ENCODE peak calls at places on chromosomes 12 and 14, in six cellular contexts. One of them, this sample, is unnamed.

GRCh38 chr12:65937181-65937641 is 112.9 kb downstream of the HMGA2 start:
- DNase-seq in ovary: no peak
- DNase-seq in fibroblast of lung: peak; percentile 38
- DNase-seq in fibroblast of pulmonary artery: peak; percentile 52
- DNase-seq in CD8-positive, alpha-beta T cell: no peak
- DNase-seq in astrocyte of the cerebellum: peak; percentile 36
- DNase-seq in this sample: no peak

GRCh38 chr14:97413991-97414717 is 617.0 kb downstream of the VRK1 start:
- DNase-seq in ovary: no peak
- DNase-seq in fibroblast of lung: no peak
- DNase-seq in fibroblast of pulmonary artery: no peak
- DNase-seq in CD8-positive, alpha-beta T cell: no peak
- DNase-seq in astrocyte of the cerebellum: no peak
- DNase-seq in this sample: no peak

GRCh38 chr12:107242189-107242588 is 148.8 kb upstream of the CRY1 start:
- DNase-seq in ovary: no peak
- DNase-seq in fibroblast of lung: peak; percentile 22
- DNase-seq in fibroblast of pulmonary artery: no peak
- DNase-seq in CD8-positive, alpha-beta T cell: no peak
- DNase-seq in astrocyte of the cerebellum: no peak
- DNase-seq in this sample: no peak

GRCh38 chr14:105330491-105330895 is 15.9 kb downstream of the PACS2 start:
- DNase-seq in ovary: no peak
- DNase-seq in fibroblast of lung: peak; percentile 70
- DNase-seq in fibroblast of pulmonary artery: peak; percentile 69
- DNase-seq in CD8-positive, alpha-beta T cell: no peak
- DNase-seq in astrocyte of the cerebellum: no peak
- DNase-seq in this sample: peak; percentile 60

GRCh38 chr14:76769636-76770292 is 8.5 kb downstream of the VASH1 start:
- DNase-seq in ovary: no peak
- DNase-seq in fibroblast of lung: no peak
- DNase-seq in fibroblast of pulmonary artery: no peak
- DNase-seq in CD8-positive, alpha-beta T cell: peak; percentile 37
- DNase-seq in astrocyte of the cerebellum: no peak
- DNase-seq in this sample: no peak

GRCh38 chr12:68530965-68531364 is 79.7 kb upstream of the RAP1B start:
- DNase-seq in ovary: no peak
- DNase-seq in fibroblast of lung: peak; percentile 88
- DNase-seq in fibroblast of pulmonary artery: peak; percentile 82
- DNase-seq in CD8-positive, alpha-beta T cell: no peak
- DNase-seq in astrocyte of the cerebellum: peak; percentile 81
- DNase-seq in this sample: peak; percentile 76

GRCh38 chr12:25655702-25656101 is 102.6 kb upstream of the LMNTD1 start:
- DNase-seq in ovary: no peak
- DNase-seq in fibroblast of lung: no peak
- DNase-seq in fibroblast of pulmonary artery: no peak
- DNase-seq in CD8-positive, alpha-beta T cell: no peak
- DNase-seq in astrocyte of the cerebellum: no peak
- DNase-seq in this sample: no peak

GRCh38 chr12:46267618-46268348 is 1.1 kb downstream of the SLC38A1 start:
- DNase-seq in ovary: peak; percentile 42
- DNase-seq in fibroblast of lung: peak; percentile 34
- DNase-seq in fibroblast of pulmonary artery: peak; percentile 29
- DNase-seq in CD8-positive, alpha-beta T cell: peak; percentile 68
- DNase-seq in astrocyte of the cerebellum: no peak
- DNase-seq in this sample: peak; percentile 56

GRCh38 chr12:103956515-103957027 is 9.1 kb upstream of the TDG start:
- DNase-seq in ovary: no peak
- DNase-seq in fibroblast of lung: no peak
- DNase-seq in fibroblast of pulmonary artery: no peak
- DNase-seq in CD8-positive, alpha-beta T cell: no peak
- DNase-seq in astrocyte of the cerebellum: no peak
- DNase-seq in this sample: no peak

GRCh38 chr14:77158175-77158908 is 16.8 kb upstream of the ZDHHC22 start:
- DNase-seq in ovary: no peak
- DNase-seq in fibroblast of lung: peak; percentile 76
- DNase-seq in fibroblast of pulmonary artery: peak; percentile 70
- DNase-seq in CD8-positive, alpha-beta T cell: no peak
- DNase-seq in astrocyte of the cerebellum: no peak
- DNase-seq in this sample: peak; percentile 71

GRCh38 chr14:44180975-44181374 is 326.1 kb downstream of the FSCB start:
- DNase-seq in ovary: no peak
- DNase-seq in fibroblast of lung: no peak
- DNase-seq in fibroblast of pulmonary artery: no peak
- DNase-seq in CD8-positive, alpha-beta T cell: no peak
- DNase-seq in astrocyte of the cerebellum: no peak
- DNase-seq in this sample: no peak

GRCh38 chr12:44287545-44287944 is 451.7 kb downstream of the TMEM117 start:
- DNase-seq in ovary: no peak
- DNase-seq in fibroblast of lung: peak; percentile 44
- DNase-seq in fibroblast of pulmonary artery: peak; percentile 11
- DNase-seq in CD8-positive, alpha-beta T cell: no peak
- DNase-seq in astrocyte of the cerebellum: no peak
- DNase-seq in this sample: no peak

GRCh38 chr12:45907955-45908354 is 82.4 kb downstream of the SCAF11 start:
- DNase-seq in ovary: no peak
- DNase-seq in fibroblast of lung: no peak
- DNase-seq in fibroblast of pulmonary artery: no peak
- DNase-seq in CD8-positive, alpha-beta T cell: no peak
- DNase-seq in astrocyte of the cerebellum: no peak
- DNase-seq in this sample: no peak

GRCh38 chr12:101670007-101670671 is 27.3 kb upstream of the CHPT1 start:
- DNase-seq in ovary: no peak
- DNase-seq in fibroblast of lung: peak; percentile 27
- DNase-seq in fibroblast of pulmonary artery: peak; percentile 69
- DNase-seq in CD8-positive, alpha-beta T cell: no peak
- DNase-seq in astrocyte of the cerebellum: peak; percentile 5
- DNase-seq in this sample: peak; percentile 66

GRCh38 chr12:27424631-27425230 is 21.8 kb upstream of the SMCO2 start:
- DNase-seq in ovary: peak; percentile 23
- DNase-seq in fibroblast of lung: peak; percentile 65
- DNase-seq in fibroblast of pulmonary artery: peak; percentile 86
- DNase-seq in CD8-positive, alpha-beta T cell: no peak
- DNase-seq in astrocyte of the cerebellum: peak; percentile 57
- DNase-seq in this sample: peak; percentile 90

GRCh38 chr12:130873825-130874224 is 2.0 kb downstream of the RAN start:
- DNase-seq in ovary: no peak
- DNase-seq in fibroblast of lung: no peak
- DNase-seq in fibroblast of pulmonary artery: no peak
- DNase-seq in CD8-positive, alpha-beta T cell: no peak
- DNase-seq in astrocyte of the cerebellum: no peak
- DNase-seq in this sample: no peak

GRCh38 chr14:89351364-89351957 is 65.6 kb downstream of the FOXN3 start:
- DNase-seq in ovary: peak; percentile 74
- DNase-seq in fibroblast of lung: peak; percentile 47
- DNase-seq in fibroblast of pulmonary artery: peak; percentile 55
- DNase-seq in CD8-positive, alpha-beta T cell: peak; percentile 58
- DNase-seq in astrocyte of the cerebellum: no peak
- DNase-seq in this sample: peak; percentile 50

GRCh38 chr12:52441320-52441911 is 7.2 kb upstream of the KRT75 start:
- DNase-seq in ovary: no peak
- DNase-seq in fibroblast of lung: peak; percentile 87
- DNase-seq in fibroblast of pulmonary artery: peak; percentile 76
- DNase-seq in CD8-positive, alpha-beta T cell: no peak
- DNase-seq in astrocyte of the cerebellum: no peak
- DNase-seq in this sample: peak; percentile 82

GRCh38 chr12:103771466-103771865 is 69.6 kb downstream of the NT5DC3 start:
- DNase-seq in ovary: peak; percentile 29
- DNase-seq in fibroblast of lung: peak; percentile 32
- DNase-seq in fibroblast of pulmonary artery: peak; percentile 66
- DNase-seq in CD8-positive, alpha-beta T cell: no peak
- DNase-seq in astrocyte of the cerebellum: peak; percentile 31
- DNase-seq in this sample: peak; percentile 65

GRCh38 chr12:40032433-40033259 is 73.2 kb downstream of the SLC2A13 start:
- DNase-seq in ovary: no peak
- DNase-seq in fibroblast of lung: no peak
- DNase-seq in fibroblast of pulmonary artery: no peak
- DNase-seq in CD8-positive, alpha-beta T cell: no peak
- DNase-seq in astrocyte of the cerebellum: no peak
- DNase-seq in this sample: peak; percentile 6

GRCh38 chr14:101965145-101965531 is 765 bp downstream of the DYNC1H1 start:
- DNase-seq in ovary: peak; percentile 69
- DNase-seq in fibroblast of lung: peak; percentile 55
- DNase-seq in fibroblast of pulmonary artery: peak; percentile 61
- DNase-seq in CD8-positive, alpha-beta T cell: peak; percentile 73
- DNase-seq in astrocyte of the cerebellum: peak; percentile 23
- DNase-seq in this sample: peak; percentile 58

GRCh38 chr12:64890873-64891468 is 66.5 kb downstream of the TBC1D30 start:
- DNase-seq in ovary: no peak
- DNase-seq in fibroblast of lung: peak; percentile 40
- DNase-seq in fibroblast of pulmonary artery: peak; percentile 82
- DNase-seq in CD8-positive, alpha-beta T cell: no peak
- DNase-seq in astrocyte of the cerebellum: peak; percentile 53
- DNase-seq in this sample: peak; percentile 74

GRCh38 chr12:22334696-22335290 is at the start of gene ST8SIA1:
- DNase-seq in ovary: peak; percentile 40
- DNase-seq in fibroblast of lung: no peak
- DNase-seq in fibroblast of pulmonary artery: peak; percentile 25
- DNase-seq in CD8-positive, alpha-beta T cell: peak; percentile 72
- DNase-seq in astrocyte of the cerebellum: no peak
- DNase-seq in this sample: peak; percentile 22

GRCh38 chr12:128571906-128572305 is 251.9 kb downstream of the SLC15A4 start:
- DNase-seq in ovary: no peak
- DNase-seq in fibroblast of lung: no peak
- DNase-seq in fibroblast of pulmonary artery: no peak
- DNase-seq in CD8-positive, alpha-beta T cell: no peak
- DNase-seq in astrocyte of the cerebellum: no peak
- DNase-seq in this sample: no peak

GRCh38 chr12:60072911-60073310 is 477.1 kb downstream of the SLC16A7 start:
- DNase-seq in ovary: no peak
- DNase-seq in fibroblast of lung: peak; percentile 76
- DNase-seq in fibroblast of pulmonary artery: peak; percentile 6
- DNase-seq in CD8-positive, alpha-beta T cell: no peak
- DNase-seq in astrocyte of the cerebellum: peak; percentile 11
- DNase-seq in this sample: peak; percentile 53

GRCh38 chr12:76422154-76422877 is 74.1 kb upstream of the BBS10 start:
- DNase-seq in ovary: no peak
- DNase-seq in fibroblast of lung: peak; percentile 19
- DNase-seq in fibroblast of pulmonary artery: no peak
- DNase-seq in CD8-positive, alpha-beta T cell: no peak
- DNase-seq in astrocyte of the cerebellum: no peak
- DNase-seq in this sample: no peak
- H3K4me3 ChIP-seq in ovary: no peak overlapping the region
- H3K4me3 ChIP-seq in fibroblast of lung: peak overlapping the region; percentile 1
- H3K4me3 ChIP-seq in fibroblast of pulmonary artery: peak overlapping the region; percentile 7
- H3K4me3 ChIP-seq in CD8-positive, alpha-beta T cell: no peak overlapping the region
- H3K4me3 ChIP-seq in astrocyte of the cerebellum: peak overlapping the region; percentile 14
- H3K4me3 ChIP-seq in this sample: no peak overlapping the region

GRCh38 chr14:79408696-79409095 is 802.6 kb downstream of the DIO2 start:
- DNase-seq in ovary: no peak
- DNase-seq in fibroblast of lung: no peak
- DNase-seq in fibroblast of pulmonary artery: no peak
- DNase-seq in CD8-positive, alpha-beta T cell: no peak
- DNase-seq in astrocyte of the cerebellum: no peak
- DNase-seq in this sample: no peak
- TF ChIP-seq CTCF in ovary: no peak
- TF ChIP-seq CTCF in fibroblast of lung: no peak
- TF ChIP-seq CTCF in fibroblast of pulmonary artery: peak; percentile 22
- TF ChIP-seq CTCF in CD8-positive, alpha-beta T cell: no peak
- TF ChIP-seq CTCF in astrocyte of the cerebellum: no peak
- TF ChIP-seq CTCF in this sample: peak; percentile 25

DNA sequence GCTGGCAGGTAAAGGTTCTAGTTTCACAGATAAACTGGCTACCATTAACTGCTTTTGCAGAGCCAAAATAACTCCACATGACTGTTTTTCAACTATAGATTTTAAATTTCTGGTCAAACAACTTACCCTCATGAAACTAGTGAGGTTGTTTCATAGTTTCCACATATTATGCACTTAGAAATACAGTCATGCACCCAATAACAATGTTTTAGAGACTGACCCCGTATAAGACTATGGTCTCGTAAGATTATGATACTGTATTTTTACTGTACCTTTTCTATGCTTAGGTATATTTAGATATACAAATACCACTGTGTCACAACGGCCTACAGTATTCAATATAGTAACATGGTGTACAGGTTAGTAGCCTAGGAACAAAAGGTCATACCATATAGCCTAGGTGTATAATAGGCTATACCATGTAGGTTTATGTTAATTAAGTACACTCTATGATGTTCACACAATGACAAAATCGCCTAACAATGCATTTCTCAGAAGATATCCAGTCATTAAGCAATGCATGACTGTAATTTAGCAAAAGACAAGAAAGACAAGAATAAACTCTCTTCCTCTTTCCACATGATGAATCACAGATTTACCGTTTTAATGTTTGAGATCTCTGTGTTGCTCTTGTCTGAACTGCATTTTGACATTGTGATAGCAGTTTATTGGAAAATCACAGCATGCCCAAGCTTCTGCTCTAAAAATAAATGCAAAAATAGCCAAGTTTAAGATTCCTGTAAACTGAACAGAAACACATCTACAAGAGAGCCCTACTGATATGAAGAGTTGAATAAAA is 17.1 kb downstream of the DICER1 start:
- DNase-seq in ovary: no peak
- DNase-seq in fibroblast of lung: peak; percentile 51
- DNase-seq in fibroblast of pulmonary artery: peak; percentile 60
- DNase-seq in CD8-positive, alpha-beta T cell: no peak
- DNase-seq in astrocyte of the cerebellum: no peak
- DNase-seq in this sample: peak; percentile 43
- H3K4me3 ChIP-seq in ovary: no peak overlapping the region
- H3K4me3 ChIP-seq in fibroblast of lung: no peak overlapping the region
- H3K4me3 ChIP-seq in fibroblast of pulmonary artery: no peak overlapping the region
- H3K4me3 ChIP-seq in CD8-positive, alpha-beta T cell: no peak overlapping the region
- H3K4me3 ChIP-seq in astrocyte of the cerebellum: no peak overlapping the region
- H3K4me3 ChIP-seq in this sample: no peak overlapping the region

DNA sequence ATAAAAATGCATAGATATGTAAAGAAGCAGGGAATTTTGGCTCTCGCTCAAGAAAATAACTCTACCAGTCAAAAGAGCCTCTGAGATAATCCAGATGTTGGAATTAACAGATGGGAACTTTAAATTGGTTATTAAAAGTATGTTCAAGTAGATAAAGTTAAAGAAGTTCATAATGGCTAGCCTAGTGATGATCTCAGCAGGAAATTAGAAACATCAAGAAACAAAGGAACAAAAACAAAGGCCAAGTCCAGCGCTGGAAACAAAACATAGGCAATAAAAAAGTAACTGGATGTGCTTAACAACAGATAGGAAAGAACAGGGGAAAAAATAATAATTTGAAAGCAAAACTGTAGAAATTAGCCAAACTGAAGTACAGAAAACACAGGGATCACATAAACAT is 23.1 kb downstream of the PIK3C2G start:
- DNase-seq in ovary: no peak
- DNase-seq in fibroblast of lung: no peak
- DNase-seq in fibroblast of pulmonary artery: peak; percentile 56
- DNase-seq in CD8-positive, alpha-beta T cell: no peak
- DNase-seq in astrocyte of the cerebellum: no peak
- DNase-seq in this sample: peak; percentile 21
- TF ChIP-seq CTCF in ovary: no peak
- TF ChIP-seq CTCF in fibroblast of lung: no peak
- TF ChIP-seq CTCF in fibroblast of pulmonary artery: no peak
- TF ChIP-seq CTCF in CD8-positive, alpha-beta T cell: no peak
- TF ChIP-seq CTCF in astrocyte of the cerebellum: no peak
- TF ChIP-seq CTCF in this sample: no peak

This sample was measured in cardiac fibroblast.